ENCODE peak calls at places on chromosomes 7 and 10, in nine cellular contexts. E is pancreas, Z is stomach, B is endothelial cell of umbilical vein, L is body of pancreas, P is fibroblast of lung, U is tibial nerve, K is osteoblast, H is psoas muscle. G is an unnamed sample.
A peak's percentile ranks its signal among the peaks of the same experiment; 100 is the strongest.

GRCh38 chr7:27895553-27895952 is 155.6 kb downstream of the TAX1BP1 start:
- DNase-seq in Z (no peak), U (no peak), L (no peak), B (no peak), K (no peak), P (no peak), H (no peak), E (no peak), G (no peak)

GRCh38 chr10:25768167-25768566 is 165.9 kb upstream of the MYO3A start:
- DNase-seq in L (no peak), H (no peak), P (no peak), Z (no peak), U (no peak), E (no peak), K (no peak), B (no peak), G (no peak)

GRCh38 chr7:40826419-40827216 is 691.8 kb downstream of the SUGCT start:
- DNase-seq in L (no peak), B (no peak), P (no peak), H (no peak), U (no peak), E (no peak), K (peak; percentile 22), Z (no peak), G (peak; percentile 20)

GRCh38 chr10:116195039-116195438 is 78.0 kb downstream of the GFRA1 start:
- DNase-seq in L (no peak), K (no peak), H (no peak), B (no peak), U (no peak), P (no peak), Z (no peak), E (no peak), G (no peak)

GRCh38 chr10:73997479-73997805 is 474 bp upstream of the VCL start:
- DNase-seq in K (no peak), Z (no peak), U (no peak), H (no peak), B (no peak), P (no peak), L (no peak), E (no peak), G (no peak)

GRCh38 chr10:123930340-123931001 is 38.9 kb upstream of the CPXM2 start:
- DNase-seq in B (no peak), L (no peak), H (no peak), Z (peak; percentile 30), K (no peak), P (no peak), E (no peak), U (peak; percentile 49), G (no peak)

GRCh38 chr7:120272896-120273475 is at the start of gene KCND2:
- DNase-seq in U (no peak), P (peak; percentile 7), K (peak; percentile 67), B (no peak), Z (no peak), L (no peak), H (peak; percentile 47), E (no peak), G (no peak)

GRCh38 chr10:24240001-24240751 is 31.2 kb downstream of the KIAA1217 start:
- DNase-seq in Z (no peak), P (no peak), L (no peak), B (no peak), E (no peak), H (no peak), U (no peak), K (no peak), G (no peak)

GRCh38 chr7:46080595-46081159 is 159.6 kb upstream of the IGFBP3 start:
- DNase-seq in P (no peak), E (no peak), U (no peak), B (no peak), L (no peak), K (no peak), H (no peak), Z (no peak), G (no peak)

GRCh38 chr7:66187894-66188293 is 17.2 kb upstream of the TPST1 start:
- DNase-seq in E (no peak), K (peak; percentile 75), P (no peak), B (no peak), L (peak; percentile 35), H (peak; percentile 80), Z (no peak), U (peak; percentile 80), G (no peak)

GRCh38 chr10:49115796-49116508 is 630 bp upstream of the VSTM4 start:
- DNase-seq in P (no peak), K (no peak), L (no peak), E (no peak), B (no peak), Z (no peak), H (no peak), U (no peak), G (no peak)

GRCh38 chr10:83959330-83959729 is 180.0 kb upstream of the GHITM start:
- DNase-seq in Z (no peak), H (no peak), E (no peak), L (no peak), P (no peak), B (no peak), U (no peak), K (no peak), G (no peak)

GRCh38 chr7:151427705-151428392 is 12.1 kb downstream of the CRYGN start:
- DNase-seq in U (no peak), L (no peak), Z (no peak), B (no peak), P (no peak), K (peak; percentile 72), H (no peak), E (no peak), G (no peak)
- H3K27ac ChIP-seq in U (peak overlapping the region; percentile 89), L (peak overlapping the region; percentile 20), Z (peak overlapping the region; percentile 85), B (no peak overlapping the region), P (no peak overlapping the region), K (peak overlapping the region; percentile 54), H (no peak overlapping the region), E (no peak overlapping the region), G (no peak overlapping the region)

GRCh38 chr7:154698726-154699291 is 304.1 kb downstream of the PAXIP1 start:
- DNase-seq in H (no peak), Z (no peak), L (no peak), E (peak; percentile 42), K (no peak), U (no peak), B (no peak), P (no peak), G (no peak)
- TF ChIP-seq CTCF in H (no peak), Z (peak; percentile 31), L (peak; percentile 49), E (peak; percentile 45), K (no peak), U (no peak), B (no peak), P (no peak), G (peak; percentile 3)

GRCh38 chr7:102140952-102141370 is 145.7 kb upstream of the SH2B2 start:
- DNase-seq in P (no peak), B (no peak), E (no peak), U (no peak), L (peak; percentile 50), K (no peak), H (no peak), Z (no peak), G (no peak)
- H3K4me3 ChIP-seq in P (no peak overlapping the region), B (no peak overlapping the region), E (no peak overlapping the region), U (no peak overlapping the region), L (no peak overlapping the region), K (no peak overlapping the region), H (no peak overlapping the region), Z (no peak overlapping the region), G (no peak overlapping the region)

DNA sequence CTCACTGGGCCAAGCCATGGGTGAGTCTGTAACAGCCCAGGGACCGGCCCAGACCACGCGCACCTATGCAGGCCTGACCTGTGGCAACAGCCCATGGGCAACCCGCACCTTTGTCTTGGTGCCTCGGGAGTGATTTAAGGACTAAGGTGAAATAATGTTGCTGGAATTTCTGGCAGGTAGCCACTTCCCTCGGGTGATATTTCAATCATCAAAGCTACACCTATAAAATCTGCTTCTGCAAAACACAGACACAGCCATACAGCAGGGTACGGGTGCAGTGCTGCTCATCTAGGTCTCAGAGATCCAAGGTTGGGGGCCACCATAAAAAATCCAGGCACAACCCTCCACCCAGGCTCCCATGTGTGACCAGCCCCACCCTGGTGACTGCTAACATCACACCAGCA is 44.4 kb downstream of the FGFR2 start:
- DNase-seq in Z (peak; percentile 29), K (no peak), P (no peak), L (peak; percentile 62), E (peak; percentile 64), B (no peak), U (no peak), H (no peak), G (no peak)
- H3K27ac ChIP-seq in Z (peak overlapping the region; percentile 36), K (no peak overlapping the region), P (no peak overlapping the region), L (peak overlapping the region; percentile 66), E (no peak overlapping the region), B (no peak overlapping the region), U (no peak overlapping the region), H (no peak overlapping the region), G (no peak overlapping the region)

GRCh38 chr10:118264838-118265470 is 77.2 kb downstream of the FAM204A start:
- DNase-seq in L (no peak), Z (no peak), U (no peak), B (no peak), P (no peak), E (no peak), K (no peak), H (no peak), G (no peak)
- TF ChIP-seq CTCF in L (no peak), Z (no peak), U (no peak), B (no peak), P (peak; percentile 2), E (no peak), K (no peak), H (no peak), G (no peak)

GRCh38 chr10:112953075-112953501 is 3.0 kb downstream of the TCF7L2 start:
- DNase-seq in P (no peak), U (no peak), H (peak; percentile 60), L (peak; percentile 33), Z (no peak), K (peak; percentile 64), E (peak; percentile 44), B (peak; percentile 51), G (no peak)

GRCh38 chr10:112954974-112955735 is 5.1 kb downstream of the TCF7L2 start:
- DNase-seq in B (peak; percentile 50), L (no peak), U (no peak), Z (no peak), K (no peak), P (no peak), H (no peak), E (no peak), G (no peak)

GRCh38 chr10:112952282-112952991 is 2.4 kb downstream of the TCF7L2 start:
- DNase-seq in B (no peak), L (peak; percentile 30), K (peak; percentile 51), Z (no peak), U (no peak), P (no peak), E (peak; percentile 41), H (peak; percentile 62), G (no peak)

GRCh38 chr10:112955736-112956421 is 5.8 kb downstream of the TCF7L2 start:
- DNase-seq in L (no peak), H (no peak), P (peak; percentile 86), U (no peak), K (no peak), E (no peak), B (peak; percentile 36), Z (no peak), G (peak; percentile 40)

GRCh38 chr10:112953760-112954159 is 3.7 kb downstream of the TCF7L2 start:
- DNase-seq in K (peak; percentile 60), P (peak; percentile 72), E (no peak), H (no peak), Z (no peak), B (peak; percentile 29), L (no peak), U (no peak), G (peak; percentile 53)
- H3K4me3 ChIP-seq in K (peak overlapping the region; percentile 90), P (peak overlapping the region; percentile 91), E (peak overlapping the region; percentile 84), H (peak overlapping the region; percentile 80), Z (peak overlapping the region; percentile 72), B (peak overlapping the region; percentile 73), L (no peak overlapping the region), U (peak overlapping the region; percentile 57), G (peak overlapping the region; percentile 77)

G was measured in brain microvascular endothelial cell.